ENCODE peak calls at places on chromosomes 4 and X, in four cellular contexts. I is choroid plexus epithelial cell, C is cardiac fibroblast, Q is lung. L is an unnamed sample.

GRCh38 chr4:74330295-74330750 is 22.1 kb downstream of the EPGN start:
- DNase-seq in C (peak), I (peak), Q (no peak), L (no peak)

GRCh38 chr4:20219526-20219925 is 32.2 kb upstream of the SLIT2 start:
- DNase-seq in I (no peak), C (peak), Q (no peak), L (no peak)

GRCh38 chr4:73528171-73528570 is 46.6 kb downstream of the AFM start:
- DNase-seq in I (peak), Q (no peak), C (peak), L (no peak)

GRCh38 chr4:4985844-4986243 is 33.4 kb downstream of the CYTL1 start:
- DNase-seq in C (no peak), Q (no peak), I (no peak), L (no peak)

GRCh38 chr4:66750273-66750672 is 795.0 kb downstream of the CENPC start:
- DNase-seq in C (no peak), I (no peak), Q (no peak), L (no peak)

GRCh38 chrX:103488332-103488731 is 31.0 kb downstream of the RAB40A start:
- DNase-seq in I (no peak), Q (no peak), C (peak), L (no peak)

GRCh38 chr4:119284876-119285611 is 36.9 kb downstream of the FABP2 start:
- DNase-seq in C (peak), Q (no peak), I (peak), L (no peak)

GRCh38 chrX:135973025-135973547 is 702 bp downstream of the MMGT1 start:
- DNase-seq in Q (no peak), C (peak), I (peak), L (no peak)

GRCh38 chr4:1501754-1502500 is 95.7 kb upstream of the NKX1-1 start:
- DNase-seq in Q (no peak), I (no peak), C (no peak), L (no peak)

GRCh38 chr4:7854697-7855370 is 84.8 kb downstream of the AFAP1 start:
- DNase-seq in I (no peak), Q (no peak), C (peak), L (no peak)

GRCh38 chrX:126770179-126770578 is 49.4 kb upstream of the PRR32 start:
- DNase-seq in I (no peak), C (peak), Q (no peak), L (no peak)

GRCh38 chr4:23871420-23871819 is 18.4 kb downstream of the PPARGC1A start:
- DNase-seq in I (no peak), C (no peak), Q (no peak), L (no peak)

GRCh38 chr4:124931050-124931449 is 218.5 kb upstream of the ANKRD50 start:
- DNase-seq in C (no peak), Q (no peak), I (peak), L (no peak)

GRCh38 chr4:180057891-180058643 is 2185.1 kb upstream of the TENM3 start:
- DNase-seq in Q (no peak), I (peak), C (peak), L (no peak)

GRCh38 chr4:185573651-185574199 is 38.4 kb upstream of the PDLIM3 start:
- DNase-seq in C (peak), Q (no peak), I (peak), L (peak)

GRCh38 chr4:147633113-147633512 is 15.9 kb downstream of the TMEM184C start:
- DNase-seq in I (peak), C (peak), Q (no peak), L (no peak)

GRCh38 chrX:103063918-103064434 is at the start of gene BEX1:
- DNase-seq in C (peak), Q (no peak), I (peak), L (peak)

GRCh38 chr4:44319129-44319528 is 129.5 kb downstream of the KCTD8 start:
- DNase-seq in C (no peak), I (no peak), Q (no peak), L (no peak)

GRCh38 chr4:146330392-146330791 is 116.1 kb downstream of the REELD1 start:
- DNase-seq in I (peak), Q (no peak), C (peak), L (no peak)

GRCh38 chr4:48546336-48546735 is 56.3 kb downstream of the ZAR1 start:
- DNase-seq in I (peak), Q (no peak), C (peak), L (no peak)

GRCh38 chr4:183098723-183099536 is at the start of gene WWC2:
- DNase-seq in C (peak), Q (peak), I (peak), L (peak)

GRCh38 chrX:10474510-10474909 is 145.9 kb downstream of the MID1 start:
- DNase-seq in Q (no peak), I (no peak), C (no peak), L (no peak)

GRCh38 chr4:139454646-139455045 is 725 bp downstream of the RAB33B start:
- DNase-seq in Q (no peak), I (peak), C (peak), L (no peak)

GRCh38 chr4:114598191-114599121 is at the start of gene UGT8:
- DNase-seq in I (peak), C (peak), Q (peak), L (no peak)

GRCh38 chr4:19700951-19701350 is 550.8 kb upstream of the SLIT2 start:
- DNase-seq in I (no peak), Q (no peak), C (peak), L (no peak)

GRCh38 chrX:127888767-127889166 is 163.4 kb downstream of the ACTRT1 start:
- DNase-seq in C (no peak), Q (no peak), I (no peak), L (no peak)

GRCh38 chr4:102429553-102429952 is 71.6 kb upstream of the NFKB1 start:
- DNase-seq in I (peak), C (peak), Q (no peak), L (no peak)

GRCh38 chr4:53019485-53020382 is 157.6 kb downstream of the RASL11B start:
- DNase-seq in Q (no peak), C (peak), I (peak), L (no peak)

GRCh38 chrX:18616688-18617087 is 55.2 kb downstream of the RS1 start:
- DNase-seq in I (no peak), Q (no peak), C (no peak), L (no peak)

L was measured in H1.